ENCODE peak calls at places on chromosomes 5 and 9, in four cellular contexts. N, I, V and K are unnamed samples.

GRCh38 chr5:140239939-140240700 is 62.8 kb downstream of the PFDN1 start:
- DNase-seq in I (peak), V (no peak), N (peak), K (no peak)

GRCh38 chr9:124621371-124622328 is 114.5 kb upstream of the NR5A1 start:
- DNase-seq in V (no peak), I (peak), N (peak), K (no peak)

GRCh38 chr5:401216-402034 is 41.6 kb upstream of the EXOC3 start:
- DNase-seq in V (peak), I (no peak), N (no peak), K (no peak)

GRCh38 chr5:134258896-134259295 is 33.0 kb upstream of the PPP2CA start:
- DNase-seq in V (no peak), I (peak), N (peak), K (no peak)

GRCh38 chr5:152405145-152405544 is at the start of gene NMUR2:
- DNase-seq in I (no peak), N (no peak), V (no peak), K (no peak)

GRCh38 chr5:1552469-1553255 is 28.9 kb upstream of the LPCAT1 start:
- DNase-seq in V (peak), N (peak), I (peak), K (no peak)

GRCh38 chr5:142872795-142873194 is 102.6 kb downstream of the ARHGAP26 start:
- DNase-seq in N (peak), V (no peak), I (no peak), K (peak)

GRCh38 chr9:77433675-77434445 is 214.3 kb downstream of the GNA14 start:
- DNase-seq in I (peak), N (peak), V (no peak), K (peak)

GRCh38 chr5:59036274-59036961 is 453.5 kb downstream of the RAB3C start:
- DNase-seq in I (peak), N (peak), V (no peak), K (peak)

GRCh38 chr5:59037041-59037440 is 454.2 kb downstream of the RAB3C start:
- DNase-seq in V (no peak), N (no peak), I (no peak), K (no peak)

GRCh38 chr5:59034498-59035186 is 451.8 kb downstream of the RAB3C start:
- DNase-seq in V (no peak), N (peak), I (peak), K (peak)

GRCh38 chr5:59037453-59038168 is 454.7 kb downstream of the RAB3C start:
- DNase-seq in V (no peak), I (no peak), N (no peak), K (no peak)

GRCh38 chr5:59035681-59036080 is 452.8 kb downstream of the RAB3C start:
- DNase-seq in N (no peak), V (no peak), I (peak), K (no peak)
- H3K4me3 ChIP-seq in N (peak), V (peak), I (no peak), K (no peak)

GRCh38 chr5:33184367-33184766 is 256.4 kb upstream of the TARS1 start:
- DNase-seq in V (no peak), N (no peak), I (no peak), K (no peak)

DNA sequence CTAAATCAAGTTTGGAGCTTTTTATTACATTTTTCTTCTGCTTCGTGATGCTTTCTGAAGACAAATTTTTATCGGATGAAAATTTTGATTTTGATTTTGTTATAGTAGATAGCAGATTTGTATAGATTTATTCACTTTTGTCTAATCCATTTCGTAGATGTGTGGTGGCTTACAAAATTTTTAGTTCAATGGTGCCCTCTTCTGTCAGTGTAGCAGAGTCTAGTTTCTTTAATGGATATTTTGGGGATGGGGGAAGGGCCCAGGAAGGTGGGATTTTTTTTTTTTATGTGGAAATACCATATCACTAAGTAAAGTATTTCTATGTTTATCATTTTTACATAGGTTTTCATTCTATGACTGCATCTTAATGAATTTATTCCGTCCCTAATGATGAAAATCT is 259.9 kb upstream of the TARS1 start:
- DNase-seq in I (peak), V (no peak), N (peak), K (peak)
- TF ChIP-seq CTCF in I (peak), V (no peak), N (peak), K (peak)

DNA sequence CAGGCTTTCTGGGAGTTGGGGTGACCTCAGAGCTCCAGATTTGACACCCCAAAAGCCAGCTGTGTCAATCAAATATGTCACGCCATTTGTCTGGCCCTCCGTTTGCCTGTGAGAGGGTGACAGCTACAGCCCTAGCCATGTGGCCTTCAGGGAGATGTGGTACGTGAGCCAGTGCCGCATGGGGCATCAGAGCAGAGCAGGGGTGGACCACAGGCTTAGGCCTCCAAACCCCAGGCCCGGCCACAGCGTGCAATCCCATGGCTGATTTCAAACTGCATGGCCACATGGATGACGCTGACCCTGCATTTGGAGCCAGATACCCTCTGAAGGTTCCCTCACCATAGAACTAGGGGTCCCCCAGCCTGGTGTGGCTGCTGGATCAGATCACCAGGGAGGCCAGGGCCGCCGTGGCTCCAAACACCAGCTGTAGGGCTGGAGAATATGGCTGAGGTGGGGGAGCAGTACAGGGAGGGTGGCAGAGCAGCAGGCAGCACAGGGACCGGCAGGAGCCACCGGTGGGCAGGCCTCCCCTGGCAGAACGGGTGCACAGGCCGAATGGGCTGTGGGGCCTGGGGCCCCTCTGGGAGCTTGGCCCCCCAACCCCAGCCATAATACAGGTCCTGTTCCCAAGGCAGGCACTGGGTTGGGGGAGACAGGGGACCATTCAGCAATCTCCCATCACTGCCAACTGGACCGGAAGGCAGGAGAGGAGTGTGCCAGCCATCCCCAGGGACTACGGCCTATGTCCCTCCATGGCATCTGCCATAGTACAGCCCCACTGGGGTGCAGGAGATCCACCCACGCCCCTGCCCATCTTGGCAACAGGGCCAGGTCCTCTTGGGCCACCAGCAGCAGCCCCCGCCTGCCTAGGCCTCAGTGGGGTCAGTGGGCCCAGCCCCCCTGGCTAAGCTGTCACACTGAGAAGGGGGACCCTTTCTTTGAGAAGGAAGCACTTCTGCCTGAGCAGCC is 1.5 kb downstream of the SAPCD2 start:
- DNase-seq in N (no peak), I (no peak), V (no peak), K (no peak)
- H3K4me3 ChIP-seq in N (no peak), I (no peak), V (no peak), K (peak)

GRCh38 chr5:132184588-132184987 is 43.1 kb downstream of the P4HA2 start:
- DNase-seq in V (no peak), N (no peak), I (no peak), K (no peak)

GRCh38 chr5:132195727-132196126 is 31.9 kb downstream of the P4HA2 start:
- DNase-seq in N (no peak), I (no peak), V (no peak), K (no peak)

GRCh38 chr5:132193165-132193694 is 34.4 kb downstream of the P4HA2 start:
- DNase-seq in V (no peak), N (no peak), I (no peak), K (no peak)

DNA sequence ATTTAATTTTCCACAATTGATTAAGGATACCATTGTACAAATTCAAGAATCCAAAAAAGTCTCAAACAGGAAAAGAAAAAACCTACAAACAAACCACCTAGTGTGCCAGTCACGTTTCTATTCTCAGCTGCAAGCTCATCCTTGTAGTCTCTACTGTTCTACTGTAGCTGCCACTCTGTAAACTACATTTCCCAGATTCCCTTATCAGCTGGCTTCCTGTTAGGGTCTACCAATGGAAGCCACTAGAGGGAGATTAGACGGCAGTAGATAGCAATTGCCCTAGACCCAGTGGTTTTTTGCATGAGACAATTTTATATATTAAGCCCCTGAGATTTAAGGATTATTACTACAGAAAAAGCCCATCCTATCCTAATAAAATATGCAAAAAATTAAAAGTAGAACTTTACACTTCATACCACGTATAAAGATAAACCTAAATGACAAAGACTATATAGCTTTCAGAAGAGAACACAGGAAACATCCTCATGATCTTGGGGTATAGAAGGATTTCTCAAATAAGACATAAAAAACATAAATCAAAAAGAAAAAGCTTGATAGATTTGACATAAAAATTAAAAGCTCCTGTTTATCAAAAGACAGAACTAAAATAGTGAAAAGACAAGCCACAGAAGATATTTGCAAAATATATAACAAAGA is 37.4 kb downstream of the P4HA2 start:
- DNase-seq in I (peak), V (no peak), N (peak), K (peak)
- TF ChIP-seq CTCF in I (peak), V (peak), N (peak), K (peak)

DNA sequence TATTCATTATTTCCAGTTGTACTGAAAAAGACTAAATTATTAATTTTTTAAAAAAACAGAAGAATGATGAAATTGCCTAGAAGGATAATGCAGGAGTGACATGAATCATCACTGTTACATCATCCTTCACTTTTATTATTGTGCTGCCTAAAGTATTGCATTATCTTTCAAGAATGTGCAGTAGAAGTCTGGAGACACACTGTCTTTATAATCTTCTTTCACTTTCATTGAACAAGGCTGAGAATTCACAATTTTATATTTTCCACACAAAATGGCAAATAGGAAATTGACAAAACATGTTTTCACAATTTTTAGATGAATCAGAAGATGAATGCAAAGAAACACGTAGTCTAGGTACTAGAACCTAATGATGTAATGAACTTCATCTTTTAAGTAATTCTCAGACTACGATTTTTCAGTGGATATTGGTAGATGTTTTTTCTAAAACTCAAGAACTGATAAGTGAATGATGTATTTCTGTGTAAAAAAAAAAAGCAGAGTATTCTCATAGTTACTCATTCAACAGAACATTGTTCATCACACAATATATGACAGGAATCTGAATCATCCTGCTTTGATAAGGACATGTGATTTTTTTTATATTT is 131.5 kb upstream of the GRHPR start:
- DNase-seq in I (peak), N (peak), V (no peak), K (peak)
- H3K4me3 ChIP-seq in I (peak), N (peak), V (no peak), K (no peak)

DNA sequence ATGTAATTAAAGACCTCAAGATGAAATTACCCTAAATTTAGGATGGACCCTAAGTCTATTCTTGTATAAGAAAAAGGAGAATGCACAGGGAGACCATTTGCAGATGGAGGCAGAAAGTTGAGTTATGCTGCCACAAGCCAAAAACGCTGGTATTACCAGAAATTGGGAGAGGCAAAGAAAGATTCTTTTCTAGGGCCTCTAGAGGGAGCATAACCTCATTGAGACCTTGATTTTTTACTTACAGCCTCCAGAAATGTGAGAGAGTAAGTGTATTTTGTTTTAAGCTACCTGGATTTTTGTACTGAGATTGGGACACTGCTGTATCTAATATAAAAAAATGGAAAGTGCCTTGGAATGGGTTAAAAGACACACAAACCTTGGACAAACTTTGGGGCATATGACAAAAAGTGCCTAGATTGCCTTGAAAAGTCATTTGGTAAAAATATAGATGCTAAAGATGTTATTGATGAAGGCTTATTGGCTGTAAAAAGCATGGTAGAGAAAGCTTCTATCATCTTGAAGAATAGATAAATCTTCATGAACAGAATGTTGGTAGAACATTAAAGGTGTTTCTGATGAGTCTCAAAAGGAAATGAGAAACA is 174.7 kb upstream of the PRDM9 start:
- DNase-seq in V (no peak), I (no peak), N (peak), K (peak)
- TF ChIP-seq CTCF in V (no peak), I (no peak), N (peak), K (peak)

GRCh38 chr5:96931605-96932004 is 4.3 kb upstream of the LNPEP start:
- DNase-seq in N (no peak), I (no peak), V (no peak), K (no peak)
- H3K4me3 ChIP-seq in N (no peak), I (no peak), V (no peak), K (no peak)

GRCh38 chr5:6961123-6961522 is 247.9 kb downstream of the TENT4A start:
- DNase-seq in N (no peak), V (no peak), I (no peak), K (no peak)
- TF ChIP-seq CTCF in N (no peak), V (no peak), I (no peak), K (no peak)

GRCh38 chr9:123176230-123176629 is 92.2 kb downstream of the STRBP start:
- DNase-seq in N (peak), V (no peak), I (peak), K (peak)
- H3K4me3 ChIP-seq in N (no peak), V (no peak), I (no peak), K (no peak)

GRCh38 chr5:172123269-172123692 is 64.7 kb downstream of the STK10 start:
- DNase-seq in N (peak), I (peak), V (no peak), K (peak)
- TF ChIP-seq CTCF in N (peak), I (peak), V (no peak), K (no peak)